ENCODE peak calls at places on chromosomes 1 and 21, in four cellular contexts. A is tibial nerve, D is K562, L is suprapubic skin. F is an unnamed sample.

GRCh38 chr1:213571419-213571818 is 416.4 kb upstream of the PROX1 start:
- DNase-seq in A (no peak), D (no peak), L (no peak), F (no peak)

GRCh38 chr1:154940880-154941228 is 4.3 kb upstream of the PMVK start:
- DNase-seq in A (no peak), D (no peak), L (no peak), F (no peak)

GRCh38 chr1:21574464-21575151 is 65.4 kb downstream of the ALPL start:
- DNase-seq in A (no peak), D (peak; percentile 47), L (no peak), F (no peak)

GRCh38 chr1:155134858-155135415 is 715 bp upstream of the SLC50A1 start:
- DNase-seq in A (peak; percentile 79), D (peak; percentile 96), L (peak; percentile 94), F (peak; percentile 96)

GRCh38 chr1:6860401-6860800 is 75.1 kb downstream of the CAMTA1 start:
- DNase-seq in A (no peak), D (peak; percentile 13), L (no peak), F (no peak)

GRCh38 chr1:33349081-33349759 is 28.3 kb upstream of the A3GALT2 start:
- DNase-seq in A (no peak), D (peak; percentile 63), L (no peak), F (no peak)

GRCh38 chr1:63887809-63888208 is 114.0 kb downstream of the ROR1 start:
- DNase-seq in A (no peak), D (no peak), L (no peak), F (no peak)

GRCh38 chr1:211345719-211346118 is 19.1 kb downstream of the TRAF5 start:
- DNase-seq in A (no peak), D (no peak), L (no peak), F (no peak)

GRCh38 chr1:74799119-74799518 is 66.2 kb downstream of the TYW3 start:
- DNase-seq in A (no peak), D (no peak), L (no peak), F (no peak)

GRCh38 chr21:44773291-44773932 is 28.2 kb downstream of the UBE2G2 start:
- DNase-seq in A (no peak), D (no peak), L (peak; percentile 49), F (no peak)
- TF ChIP-seq EP300 in A (no peak), D (no peak), L (no peak), F (no peak)

GRCh38 chr21:16608209-16608830 is 878.5 kb downstream of the USP25 start:
- DNase-seq in A (no peak), D (no peak), L (no peak), F (no peak)
- TF ChIP-seq CTCF in A (no peak), D (no peak), L (no peak), F (no peak)

GRCh38 chr1:31560394-31560793 is 15.9 kb upstream of the TINAGL1 start:
- DNase-seq in A (no peak), D (no peak), L (no peak), F (no peak)

GRCh38 chr1:31567956-31568570 is 8.3 kb upstream of the TINAGL1 start:
- DNase-seq in A (no peak), D (no peak), L (peak; percentile 61), F (no peak)

GRCh38 chr1:31559715-31560114 is 16.6 kb upstream of the TINAGL1 start:
- DNase-seq in A (no peak), D (no peak), L (no peak), F (no peak)

GRCh38 chr1:31564606-31564989 is 11.7 kb upstream of the TINAGL1 start:
- DNase-seq in A (no peak), D (no peak), L (peak; percentile 61), F (peak; percentile 37)

GRCh38 chr1:31562707-31563360 is 13.5 kb upstream of the TINAGL1 start:
- DNase-seq in A (no peak), D (no peak), L (no peak), F (peak; percentile 55)
- H3K27ac ChIP-seq in A (no peak overlapping the region), D (no peak overlapping the region), L (no peak overlapping the region), F (no peak overlapping the region)

DNA sequence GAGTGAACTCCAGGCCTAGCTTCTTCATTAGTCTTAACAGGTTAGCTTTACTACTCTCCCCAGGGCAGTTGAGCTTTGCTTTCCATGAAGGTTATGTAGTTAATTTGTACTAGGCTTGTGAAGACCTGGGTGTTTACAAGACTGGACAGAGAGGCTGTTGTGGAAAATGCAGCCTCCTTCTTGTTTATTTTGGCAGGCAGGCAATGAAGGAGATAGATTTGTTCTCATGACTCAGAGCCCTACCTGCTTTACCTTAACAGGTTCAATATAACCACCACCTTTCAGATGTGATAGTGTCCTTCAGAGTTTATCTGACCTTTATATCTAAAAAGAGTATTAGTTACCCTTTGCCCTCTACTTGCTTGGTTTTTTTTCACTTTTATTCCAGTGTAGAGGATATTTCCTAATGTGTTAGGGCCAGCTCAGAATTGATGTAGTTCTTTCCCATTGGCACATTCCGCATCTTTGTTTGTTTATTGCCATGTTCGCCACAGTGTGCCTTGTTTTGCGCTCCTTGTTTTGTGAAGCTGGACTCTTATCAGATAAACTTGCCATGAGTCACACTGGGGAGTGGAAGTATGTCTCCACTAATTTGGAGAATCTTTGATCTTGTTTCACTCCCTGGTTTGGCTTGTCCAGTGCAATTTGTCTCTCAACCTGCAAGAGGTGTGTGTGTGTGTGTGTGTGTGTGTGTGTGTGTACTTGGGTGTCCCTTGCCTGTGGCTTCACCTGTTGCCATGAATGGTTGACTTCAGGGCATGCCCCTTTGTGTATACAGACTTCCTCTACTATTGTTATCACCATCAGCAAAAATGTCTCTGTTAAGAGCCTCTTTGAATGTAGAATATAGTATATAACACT is 87.4 kb upstream of the MACF1 start:
- DNase-seq in A (no peak), D (peak; percentile 73), L (no peak), F (no peak)
- TF ChIP-seq EP300 in A (no peak), D (peak; percentile 30), L (no peak), F (no peak)

GRCh38 chr1:235867903-235868469 is 1.3 kb upstream of the LYST start:
- DNase-seq in A (no peak), D (no peak), L (no peak), F (no peak)
- TF ChIP-seq CTCF in A (no peak), D (no peak), L (no peak), F (no peak)

GRCh38 chr1:85313888-85314696 is 37.7 kb upstream of the BCL10 start:
- DNase-seq in A (no peak), D (no peak), L (no peak), F (peak; percentile 57)
- H3K27ac ChIP-seq in A (peak overlapping the region; percentile 17), D (no peak overlapping the region), L (peak overlapping the region; percentile 71), F (peak overlapping the region; percentile 11)

GRCh38 chr1:70542856-70543255 is 131.8 kb downstream of the CTH start:
- DNase-seq in A (no peak), D (no peak), L (no peak), F (no peak)
- TF ChIP-seq EP300 in A (no peak), D (no peak), L (no peak), F (no peak)

GRCh38 chr1:29793101-29793546 is 556.8 kb downstream of the PTPRU start:
- DNase-seq in A (peak; percentile 92), D (peak; percentile 85), L (no peak), F (peak; percentile 94)

GRCh38 chr1:29786195-29786594 is 549.9 kb downstream of the PTPRU start:
- DNase-seq in A (no peak), D (no peak), L (no peak), F (no peak)

GRCh38 chr1:29789910-29790247 is 553.6 kb downstream of the PTPRU start:
- DNase-seq in A (no peak), D (no peak), L (no peak), F (peak; percentile 89)

GRCh38 chr1:29786791-29787732 is 550.7 kb downstream of the PTPRU start:
- DNase-seq in A (no peak), D (no peak), L (no peak), F (peak; percentile 91)

DNA sequence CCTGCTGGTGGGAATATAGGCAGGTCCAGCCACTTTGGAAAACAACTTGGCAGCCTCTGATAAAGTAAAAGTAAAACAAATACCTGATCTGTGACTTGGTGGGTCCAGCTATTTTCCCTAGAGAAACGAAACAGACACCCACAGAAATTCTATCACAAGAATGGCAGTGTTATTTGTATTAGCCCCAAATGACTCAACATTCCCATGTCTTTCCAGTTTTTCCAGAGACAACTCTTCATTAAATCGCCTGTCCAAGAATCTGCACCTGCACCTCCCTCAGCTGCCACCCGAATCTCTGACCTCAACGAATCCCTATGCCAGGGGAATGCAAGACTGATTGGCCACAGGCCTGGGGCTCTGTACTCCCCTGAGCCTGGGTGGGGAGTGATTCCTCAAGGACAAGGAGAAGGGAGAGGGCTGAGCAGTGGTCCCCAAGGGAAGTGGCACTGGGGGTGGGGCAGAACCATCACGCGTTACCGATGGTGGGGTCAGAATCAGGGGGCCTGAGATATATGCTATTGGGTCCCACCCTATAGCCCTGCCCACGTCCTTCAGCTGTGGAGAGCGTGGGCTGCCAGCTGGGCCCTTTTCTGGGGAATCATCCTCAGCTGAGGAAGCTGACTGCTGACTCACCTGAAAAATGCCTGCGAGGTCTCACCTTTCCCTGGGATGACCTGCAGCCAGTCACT is 553.0 kb downstream of the PTPRU start:
- DNase-seq in A (no peak), D (no peak), L (no peak), F (no peak)
- TF ChIP-seq CTCF in A (no peak), D (no peak), L (no peak), F (no peak)

GRCh38 chr1:65432918-65433317 is 12.4 kb downstream of the LEPR start:
- DNase-seq in A (no peak), D (no peak), L (no peak), F (no peak)

GRCh38 chr1:65429078-65429477 is 8.6 kb downstream of the LEPR start:
- DNase-seq in A (no peak), D (no peak), L (no peak), F (no peak)

GRCh38 chr1:65425697-65426096 is 5.2 kb downstream of the LEPR start:
- DNase-seq in A (no peak), D (no peak), L (no peak), F (no peak)

GRCh38 chr1:65431111-65431705 is 10.7 kb downstream of the LEPR start:
- DNase-seq in A (peak; percentile 21), D (peak; percentile 65), L (no peak), F (no peak)

GRCh38 chr1:65429806-65430205 is 9.3 kb downstream of the LEPR start:
- DNase-seq in A (no peak), D (no peak), L (no peak), F (no peak)
- H3K27ac ChIP-seq in A (no peak overlapping the region), D (no peak overlapping the region), L (peak overlapping the region; percentile 62), F (peak overlapping the region; percentile 32)